ENCODE peak calls at places on chromosomes 7 and 10, in five cellular contexts. E is ovary; U is T-helper 2 cell treated with Interferon-gamma antibody and Interleukin-4, amounts not matched to agents 5 μg/mL and 100 μg/mL, for 36 hours; R is AG10803; K is right lobe of liver. D is an unnamed sample.

GRCh38 chr7:110591341-110591740 is 499.6 kb upstream of the LRRN3 start:
- DNase-seq in R (no peak), E (no peak), K (no peak), U (no peak), D (no peak)

GRCh38 chr10:123884351-123884906 is 7.2 kb downstream of the CPXM2 start:
- DNase-seq in R (no peak), K (no peak), E (peak), U (no peak), D (no peak)

GRCh38 chr7:50822716-50823115 is 40.0 kb upstream of the GRB10 start:
- DNase-seq in E (no peak), K (no peak), R (peak), U (no peak), D (no peak)

GRCh38 chr7:47405286-47405904 is 176.5 kb downstream of the TNS3 start:
- DNase-seq in R (no peak), U (no peak), K (no peak), E (no peak), D (no peak)

GRCh38 chr10:17836917-17837316 is 27.8 kb downstream of the MRC1 start:
- DNase-seq in K (peak), U (no peak), R (peak), E (peak), D (peak)

GRCh38 chr10:104293021-104293420 is 24.0 kb downstream of the GSTO2 start:
- DNase-seq in R (no peak), U (no peak), K (no peak), E (no peak), D (no peak)

GRCh38 chr7:51160990-51161615 is 155.5 kb downstream of the COBL start:
- DNase-seq in U (peak), K (peak), E (peak), R (peak), D (peak)

GRCh38 chr10:27819781-27820531 is 74.3 kb upstream of the MKX start:
- DNase-seq in E (peak), K (no peak), U (no peak), R (peak), D (peak)

GRCh38 chr10:94567714-94568520 is 22.3 kb downstream of the HELLS start:
- DNase-seq in U (no peak), E (no peak), R (no peak), K (no peak), D (no peak)

GRCh38 chr10:59340279-59340678 is 22.1 kb downstream of the FAM13C start:
- DNase-seq in U (no peak), E (no peak), R (no peak), K (no peak), D (peak)

GRCh38 chr10:120971671-120972070 is 120.5 kb downstream of the WDR11 start:
- DNase-seq in U (no peak), E (no peak), K (no peak), R (no peak), D (no peak)

GRCh38 chr10:19629559-19629958 is 186.7 kb upstream of the PLXDC2 start:
- DNase-seq in E (peak), U (no peak), K (peak), R (peak), D (peak)

GRCh38 chr10:96501985-96502384 is 11.7 kb downstream of the TLL2 start:
- DNase-seq in K (no peak), U (no peak), E (no peak), R (no peak), D (no peak)

D was measured in right cardiac atrium.